ENCODE peak calls at places on chromosomes 5 and 9, in six cellular contexts. L, Y, T, J, M and E are unnamed samples.

GRCh38 chr9:15155826-15156225 is 151.2 kb downstream of the TTC39B start:
- DNase-seq in L (no peak), Y (no peak), T (no peak), J (no peak), M (no peak), E (no peak)

GRCh38 chr9:100700689-100701318 is 122.9 kb downstream of the CAVIN4 start:
- DNase-seq in L (peak; percentile 20), Y (peak; percentile 27), T (no peak), J (peak; percentile 32), M (peak; percentile 9), E (no peak)

GRCh38 chr9:129437626-129438323 is 183.1 kb downstream of the C9orf50 start:
- DNase-seq in L (no peak), Y (no peak), T (no peak), J (peak; percentile 41), M (no peak), E (no peak)

GRCh38 chr9:89277454-89277853 is 33.5 kb upstream of the CKS2 start:
- DNase-seq in L (no peak), Y (no peak), T (no peak), J (no peak), M (peak; percentile 49), E (peak; percentile 9)

GRCh38 chr9:38318755-38319495 is 73.6 kb upstream of the ALDH1B1 start:
- DNase-seq in L (no peak), Y (no peak), T (no peak), J (no peak), M (peak; percentile 72), E (peak; percentile 90)

GRCh38 chr5:93891491-93892480 is 150.4 kb upstream of the POU5F2 start:
- DNase-seq in L (no peak), Y (no peak), T (no peak), J (no peak), M (no peak), E (no peak)

GRCh38 chr9:123401879-123402513 is 46.0 kb downstream of the CRB2 start:
- DNase-seq in L (peak; percentile 90), Y (peak; percentile 39), T (peak; percentile 77), J (peak; percentile 59), M (peak; percentile 57), E (no peak)

GRCh38 chr5:16507716-16508115 is 42.1 kb upstream of the ZNF622 start:
- DNase-seq in L (no peak), Y (no peak), T (no peak), J (no peak), M (no peak), E (no peak)

GRCh38 chr9:92501671-92502393 is 19.5 kb upstream of the ASPN start:
- DNase-seq in L (peak; percentile 43), Y (peak; percentile 46), T (peak; percentile 58), J (peak; percentile 41), M (peak; percentile 51), E (no peak)

GRCh38 chr9:82124090-82124489 is 135.5 kb downstream of the SPATA31D1 start:
- DNase-seq in L (no peak), Y (no peak), T (no peak), J (no peak), M (peak; percentile 90), E (no peak)

GRCh38 chr9:114484854-114485443 is 20.3 kb downstream of the WHRN start:
- DNase-seq in L (no peak), Y (no peak), T (no peak), J (peak; percentile 67), M (peak; percentile 87), E (peak; percentile 80)

GRCh38 chr9:106065579-106066214 is 371.4 kb downstream of the TMEM38B start:
- DNase-seq in L (no peak), Y (no peak), T (no peak), J (no peak), M (no peak), E (no peak)

GRCh38 chr9:32978051-32978450 is 23.4 kb downstream of the APTX start:
- DNase-seq in L (no peak), Y (no peak), T (no peak), J (no peak), M (no peak), E (no peak)

GRCh38 chr5:34452170-34452828 is 203.8 kb upstream of the RAI14 start:
- DNase-seq in L (no peak), Y (no peak), T (no peak), J (no peak), M (peak; percentile 52), E (no peak)

GRCh38 chr5:149500922-149501582 is 50.2 kb downstream of the CSNK1A1 start:
- DNase-seq in L (no peak), Y (no peak), T (no peak), J (no peak), M (peak; percentile 94), E (no peak)

DNA sequence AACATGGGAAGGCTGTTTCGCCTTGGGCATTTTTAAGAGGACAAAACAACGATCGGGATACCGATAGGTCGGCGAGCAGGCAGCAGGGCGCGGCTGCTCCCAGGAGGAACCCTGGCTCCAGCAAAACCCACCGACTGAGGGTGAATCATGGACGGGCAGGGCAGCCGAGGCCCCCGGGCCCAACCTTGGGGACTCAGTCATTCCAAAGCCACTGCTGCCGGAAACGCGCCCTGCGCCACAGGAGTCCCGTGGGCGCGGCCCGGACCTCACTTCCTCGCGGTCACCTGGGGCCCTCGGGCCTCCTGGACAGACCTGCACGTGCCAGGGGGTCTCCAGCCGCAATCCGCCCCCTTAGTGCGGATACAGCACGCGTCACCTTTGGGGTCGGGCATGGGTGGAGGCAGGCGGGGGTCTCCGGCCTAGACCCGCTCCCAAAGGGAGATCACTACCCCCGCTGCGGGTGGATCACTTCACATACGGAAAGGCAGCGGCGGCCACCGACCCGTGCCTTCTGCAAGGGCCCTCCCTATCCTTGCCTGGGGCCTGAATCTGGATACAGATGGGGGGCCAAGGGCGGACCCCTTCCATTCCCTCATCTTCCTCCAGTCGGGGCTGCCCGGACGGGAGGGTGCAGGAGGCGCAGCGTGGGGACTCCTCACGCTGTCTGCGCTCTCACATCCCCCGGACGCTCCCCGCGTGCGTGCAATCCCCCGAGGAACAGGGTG is 728 bp downstream of the TXN start:
- DNase-seq in L (no peak), Y (peak; percentile 29), T (peak; percentile 44), J (peak; percentile 48), M (peak; percentile 47), E (no peak)
- TF ChIP-seq BHLHE40 in L (peak; percentile 69), Y (peak; percentile 86), T (no peak), J (peak; percentile 93), M (peak; percentile 77), E (peak; percentile 95)

GRCh38 chr5:140840978-140841962 is at the start of gene PCDHA8:
- DNase-seq in L (peak; percentile 20), Y (peak; percentile 48), T (peak; percentile 43), J (peak; percentile 9), M (no peak), E (no peak)
- TF ChIP-seq BHLHE40 in L (no peak), Y (no peak), T (no peak), J (no peak), M (no peak), E (no peak)

GRCh38 chr5:9483251-9483650 is 62.6 kb downstream of the SEMA5A start:
- DNase-seq in L (no peak), Y (no peak), T (no peak), J (no peak), M (peak; percentile 54), E (no peak)
- TF ChIP-seq BHLHE40 in L (no peak), Y (no peak), T (no peak), J (no peak), M (no peak), E (no peak)

DNA sequence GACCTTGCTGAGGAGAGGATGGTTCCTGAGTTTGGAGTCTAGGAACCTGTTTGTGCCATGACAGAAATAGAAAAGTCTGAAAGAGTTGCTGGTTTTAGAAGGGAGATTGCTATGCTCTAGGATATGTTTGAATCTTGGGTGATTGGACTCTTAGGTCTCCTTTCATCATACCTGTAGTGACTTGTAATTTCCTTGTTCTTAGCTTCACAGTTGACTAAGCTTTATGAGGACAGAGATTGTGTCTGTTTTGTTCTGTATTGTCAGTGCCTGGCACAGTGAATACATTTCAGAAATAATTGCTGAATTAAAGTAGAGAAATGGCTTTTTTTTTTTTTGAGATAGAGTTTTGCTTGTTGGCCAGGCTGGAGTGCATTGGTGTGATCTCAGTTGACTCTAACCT is 31.5 kb downstream of the GAPVD1 start:
- DNase-seq in L (no peak), Y (no peak), T (no peak), J (no peak), M (no peak), E (no peak)
- TF ChIP-seq BHLHE40 in L (no peak), Y (no peak), T (no peak), J (no peak), M (no peak), E (no peak)

DNA sequence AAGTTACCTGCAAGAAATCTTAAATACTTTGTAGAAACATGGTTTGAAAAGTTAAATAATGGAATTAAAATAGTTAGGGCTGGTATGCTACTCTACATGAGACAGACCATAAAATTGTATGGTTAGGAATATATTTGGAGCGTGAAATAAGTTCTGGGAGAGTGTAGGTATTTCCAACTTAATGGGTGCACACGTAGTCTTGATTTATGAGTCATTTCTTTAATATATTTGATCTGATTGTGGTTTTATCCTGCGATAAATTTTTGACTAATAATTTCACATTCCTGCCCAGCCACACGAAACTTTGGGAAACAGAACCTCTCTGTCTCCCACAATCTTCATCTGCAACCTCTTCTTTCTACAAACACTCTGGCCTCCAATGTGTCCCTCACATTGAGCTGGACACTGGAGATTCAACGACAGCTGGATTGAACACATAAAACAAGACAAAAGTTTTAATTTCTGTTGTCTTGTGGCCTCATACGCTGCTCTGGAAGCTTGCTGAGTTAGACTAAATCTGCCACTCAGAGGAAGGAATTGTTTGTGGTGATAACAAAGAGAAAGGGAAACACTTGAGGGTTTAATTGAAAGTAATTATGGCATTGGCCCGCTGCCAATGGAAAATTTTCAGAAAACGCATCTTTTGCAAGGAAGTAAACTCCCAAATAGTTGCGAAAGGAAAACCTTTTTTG is 201.8 kb upstream of the ZNF608 start:
- DNase-seq in L (no peak), Y (no peak), T (no peak), J (no peak), M (no peak), E (no peak)
- TF ChIP-seq BHLHE40 in L (no peak), Y (no peak), T (no peak), J (no peak), M (no peak), E (no peak)

GRCh38 chr9:76099516-76099915 is 209.0 kb downstream of the PCSK5 start:
- DNase-seq in L (no peak), Y (no peak), T (no peak), J (no peak), M (no peak), E (no peak)

GRCh38 chr9:76092572-76092971 is 202.1 kb downstream of the PCSK5 start:
- DNase-seq in L (no peak), Y (no peak), T (no peak), J (no peak), M (no peak), E (no peak)

GRCh38 chr9:76090909-76091308 is 200.4 kb downstream of the PCSK5 start:
- DNase-seq in L (no peak), Y (no peak), T (no peak), J (no peak), M (no peak), E (no peak)

GRCh38 chr9:76090330-76090729 is 199.9 kb downstream of the PCSK5 start:
- DNase-seq in L (no peak), Y (no peak), T (no peak), J (no peak), M (no peak), E (no peak)

GRCh38 chr9:76095585-76095984 is 205.1 kb downstream of the PCSK5 start:
- DNase-seq in L (no peak), Y (no peak), T (no peak), J (no peak), M (no peak), E (no peak)
- TF ChIP-seq BHLHE40 in L (no peak), Y (no peak), T (no peak), J (no peak), M (no peak), E (no peak)